ENCODE peak calls at places on chromosomes 5 and 9, in seven cellular contexts. One of them, this sample, is unnamed.

GRCh38 chr9:92140074-92140753 is 25.0 kb upstream of the SPTLC1 start:
- DNase-seq in upper lobe of left lung: peak; percentile 86
- DNase-seq in lower lobe of right lung: peak; percentile 88
- DNase-seq in OCI-LY7: peak; percentile 69
- DNase-seq in sigmoid colon: peak; percentile 91
- DNase-seq in body of pancreas: peak; percentile 73
- DNase-seq in ovary: peak; percentile 84
- DNase-seq in this sample: peak; percentile 87

GRCh38 chr9:136840877-136841645 is 1.2 kb upstream of the AJM1 start:
- DNase-seq in OCI-LY7: no peak
- DNase-seq in sigmoid colon: no peak
- DNase-seq in ovary: no peak
- DNase-seq in lower lobe of right lung: no peak
- DNase-seq in body of pancreas: peak; percentile 82
- DNase-seq in upper lobe of left lung: no peak
- DNase-seq in this sample: no peak

GRCh38 chr9:111481885-111482636 is 2.1 kb downstream of the ECPAS start:
- DNase-seq in ovary: no peak
- DNase-seq in OCI-LY7: peak; percentile 10
- DNase-seq in sigmoid colon: no peak
- DNase-seq in lower lobe of right lung: no peak
- DNase-seq in body of pancreas: no peak
- DNase-seq in upper lobe of left lung: no peak
- DNase-seq in this sample: no peak

GRCh38 chr5:52964138-52964537 is 25.0 kb upstream of the ITGA2 start:
- DNase-seq in lower lobe of right lung: no peak
- DNase-seq in ovary: no peak
- DNase-seq in sigmoid colon: no peak
- DNase-seq in body of pancreas: no peak
- DNase-seq in upper lobe of left lung: no peak
- DNase-seq in OCI-LY7: no peak
- DNase-seq in this sample: no peak

GRCh38 chr5:377326-377981 is 55.9 kb downstream of the AHRR start:
- DNase-seq in sigmoid colon: peak; percentile 56
- DNase-seq in upper lobe of left lung: peak; percentile 7
- DNase-seq in ovary: peak; percentile 8
- DNase-seq in lower lobe of right lung: peak; percentile 28
- DNase-seq in OCI-LY7: no peak
- DNase-seq in body of pancreas: no peak
- DNase-seq in this sample: peak; percentile 64

GRCh38 chr9:7615344-7615743 is 184.2 kb downstream of the DMAC1 start:
- DNase-seq in OCI-LY7: no peak
- DNase-seq in body of pancreas: no peak
- DNase-seq in upper lobe of left lung: no peak
- DNase-seq in sigmoid colon: no peak
- DNase-seq in lower lobe of right lung: no peak
- DNase-seq in ovary: no peak
- DNase-seq in this sample: no peak

GRCh38 chr5:2260211-2260985 is 377.7 kb upstream of the IRX4 start:
- DNase-seq in sigmoid colon: peak; percentile 18
- DNase-seq in body of pancreas: no peak
- DNase-seq in OCI-LY7: no peak
- DNase-seq in lower lobe of right lung: no peak
- DNase-seq in upper lobe of left lung: no peak
- DNase-seq in ovary: no peak
- DNase-seq in this sample: peak; percentile 56

GRCh38 chr5:126965061-126965475 is 65.3 kb downstream of the MARCHF3 start:
- DNase-seq in lower lobe of right lung: no peak
- DNase-seq in ovary: no peak
- DNase-seq in body of pancreas: no peak
- DNase-seq in sigmoid colon: no peak
- DNase-seq in OCI-LY7: no peak
- DNase-seq in upper lobe of left lung: no peak
- DNase-seq in this sample: no peak

GRCh38 chr9:111597852-111598729 is 1.4 kb downstream of the PTGR1 start:
- DNase-seq in OCI-LY7: peak; percentile 66
- DNase-seq in upper lobe of left lung: peak; percentile 58
- DNase-seq in body of pancreas: peak; percentile 77
- DNase-seq in sigmoid colon: peak; percentile 89
- DNase-seq in ovary: peak; percentile 73
- DNase-seq in lower lobe of right lung: peak; percentile 80
- DNase-seq in this sample: no peak

GRCh38 chr9:134566196-134566822 is 75.3 kb upstream of the COL5A1 start:
- DNase-seq in ovary: no peak
- DNase-seq in OCI-LY7: no peak
- DNase-seq in body of pancreas: no peak
- DNase-seq in upper lobe of left lung: peak; percentile 5
- DNase-seq in lower lobe of right lung: no peak
- DNase-seq in sigmoid colon: peak; percentile 37
- DNase-seq in this sample: peak; percentile 48

GRCh38 chr9:73219985-73220626 is 68.4 kb downstream of the ANXA1 start:
- DNase-seq in ovary: no peak
- DNase-seq in OCI-LY7: no peak
- DNase-seq in upper lobe of left lung: peak; percentile 37
- DNase-seq in lower lobe of right lung: no peak
- DNase-seq in sigmoid colon: no peak
- DNase-seq in body of pancreas: no peak
- DNase-seq in this sample: no peak

GRCh38 chr9:18396102-18396728 is 77.7 kb upstream of the ADAMTSL1 start:
- DNase-seq in ovary: no peak
- DNase-seq in upper lobe of left lung: no peak
- DNase-seq in OCI-LY7: peak; percentile 41
- DNase-seq in lower lobe of right lung: no peak
- DNase-seq in sigmoid colon: no peak
- DNase-seq in body of pancreas: no peak
- DNase-seq in this sample: no peak
- TF ChIP-seq CTCF in ovary: no peak
- TF ChIP-seq CTCF in upper lobe of left lung: no peak
- TF ChIP-seq CTCF in OCI-LY7: peak; percentile 67
- TF ChIP-seq CTCF in lower lobe of right lung: no peak
- TF ChIP-seq CTCF in sigmoid colon: no peak
- TF ChIP-seq CTCF in body of pancreas: no peak
- TF ChIP-seq CTCF in this sample: peak; percentile 51

GRCh38 chr9:70392189-70392588 is 22.3 kb downstream of the KLF9 start:
- DNase-seq in lower lobe of right lung: no peak
- DNase-seq in OCI-LY7: peak; percentile 21
- DNase-seq in sigmoid colon: no peak
- DNase-seq in upper lobe of left lung: no peak
- DNase-seq in body of pancreas: no peak
- DNase-seq in ovary: no peak
- DNase-seq in this sample: no peak
- TF ChIP-seq CTCF in lower lobe of right lung: peak; percentile 29
- TF ChIP-seq CTCF in OCI-LY7: peak; percentile 70
- TF ChIP-seq CTCF in sigmoid colon: peak; percentile 22
- TF ChIP-seq CTCF in upper lobe of left lung: peak; percentile 21
- TF ChIP-seq CTCF in body of pancreas: peak; percentile 8
- TF ChIP-seq CTCF in ovary: no peak
- TF ChIP-seq CTCF in this sample: peak; percentile 20

GRCh38 chr5:140382866-140383265 is 18.8 kb upstream of the ANKHD1 start:
- DNase-seq in lower lobe of right lung: no peak
- DNase-seq in body of pancreas: no peak
- DNase-seq in OCI-LY7: no peak
- DNase-seq in upper lobe of left lung: no peak
- DNase-seq in ovary: no peak
- DNase-seq in sigmoid colon: no peak
- DNase-seq in this sample: no peak

GRCh38 chr5:140383300-140383699 is 18.3 kb upstream of the ANKHD1 start:
- DNase-seq in body of pancreas: no peak
- DNase-seq in OCI-LY7: no peak
- DNase-seq in sigmoid colon: no peak
- DNase-seq in ovary: no peak
- DNase-seq in upper lobe of left lung: no peak
- DNase-seq in lower lobe of right lung: no peak
- DNase-seq in this sample: no peak

GRCh38 chr5:140391732-140392131 is 9.9 kb upstream of the ANKHD1 start:
- DNase-seq in ovary: no peak
- DNase-seq in body of pancreas: no peak
- DNase-seq in OCI-LY7: no peak
- DNase-seq in upper lobe of left lung: peak; percentile 61
- DNase-seq in sigmoid colon: no peak
- DNase-seq in lower lobe of right lung: no peak
- DNase-seq in this sample: no peak

GRCh38 chr5:140391312-140391711 is 10.3 kb upstream of the ANKHD1 start:
- DNase-seq in sigmoid colon: no peak
- DNase-seq in body of pancreas: no peak
- DNase-seq in upper lobe of left lung: peak; percentile 40
- DNase-seq in lower lobe of right lung: no peak
- DNase-seq in OCI-LY7: no peak
- DNase-seq in ovary: no peak
- DNase-seq in this sample: no peak

GRCh38 chr5:140388052-140388451 is 13.6 kb upstream of the ANKHD1 start:
- DNase-seq in OCI-LY7: no peak
- DNase-seq in sigmoid colon: no peak
- DNase-seq in lower lobe of right lung: no peak
- DNase-seq in body of pancreas: no peak
- DNase-seq in upper lobe of left lung: no peak
- DNase-seq in ovary: no peak
- DNase-seq in this sample: no peak
- TF ChIP-seq CTCF in OCI-LY7: no peak
- TF ChIP-seq CTCF in sigmoid colon: no peak
- TF ChIP-seq CTCF in lower lobe of right lung: no peak
- TF ChIP-seq CTCF in body of pancreas: no peak
- TF ChIP-seq CTCF in upper lobe of left lung: no peak
- TF ChIP-seq CTCF in ovary: no peak
- TF ChIP-seq CTCF in this sample: no peak

GRCh38 chr5:97297063-97297715 is 114.1 kb upstream of the RIOK2 start:
- DNase-seq in upper lobe of left lung: no peak
- DNase-seq in OCI-LY7: peak; percentile 24
- DNase-seq in ovary: no peak
- DNase-seq in body of pancreas: no peak
- DNase-seq in sigmoid colon: no peak
- DNase-seq in lower lobe of right lung: no peak
- DNase-seq in this sample: no peak
- TF ChIP-seq CTCF in upper lobe of left lung: peak; percentile 42
- TF ChIP-seq CTCF in OCI-LY7: peak; percentile 71
- TF ChIP-seq CTCF in ovary: no peak
- TF ChIP-seq CTCF in body of pancreas: no peak
- TF ChIP-seq CTCF in sigmoid colon: no peak
- TF ChIP-seq CTCF in lower lobe of right lung: no peak
- TF ChIP-seq CTCF in this sample: peak; percentile 77

DNA sequence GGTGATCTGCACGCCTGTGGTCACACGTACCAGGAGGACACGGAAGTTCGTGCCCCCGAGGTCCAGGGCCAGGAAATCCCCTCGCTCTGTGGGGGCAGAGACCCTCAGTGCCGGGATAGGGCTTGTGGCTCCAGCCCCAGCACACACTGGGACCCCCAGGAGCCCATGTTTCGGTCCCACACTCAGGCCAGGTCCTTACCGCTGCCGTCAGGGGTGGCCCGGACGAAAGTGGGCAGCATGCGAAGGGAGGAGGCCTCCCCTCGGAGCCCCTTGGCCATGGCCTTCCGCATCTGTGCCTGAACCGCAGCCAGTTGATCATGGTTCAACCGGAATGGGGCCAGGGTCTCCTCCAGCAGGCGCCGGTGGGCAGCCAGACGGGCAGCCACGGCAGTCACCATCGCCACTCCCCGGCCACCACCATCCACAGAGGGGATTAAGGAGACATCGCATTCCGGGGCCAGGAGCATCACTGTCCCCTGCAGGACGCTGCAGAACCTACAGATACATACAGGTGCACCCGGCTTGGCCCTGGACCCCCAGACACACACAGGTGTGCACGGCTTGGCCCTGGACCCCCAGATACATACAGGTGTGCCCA is 11.8 kb downstream of the HK3 start:
- DNase-seq in ovary: no peak
- DNase-seq in upper lobe of left lung: peak; percentile 17
- DNase-seq in lower lobe of right lung: peak; percentile 38
- DNase-seq in OCI-LY7: no peak
- DNase-seq in body of pancreas: no peak
- DNase-seq in sigmoid colon: peak; percentile 48
- DNase-seq in this sample: peak; percentile 67
- TF ChIP-seq CTCF in ovary: no peak
- TF ChIP-seq CTCF in upper lobe of left lung: no peak
- TF ChIP-seq CTCF in lower lobe of right lung: no peak
- TF ChIP-seq CTCF in OCI-LY7: no peak
- TF ChIP-seq CTCF in body of pancreas: no peak
- TF ChIP-seq CTCF in sigmoid colon: no peak
- TF ChIP-seq CTCF in this sample: no peak

DNA sequence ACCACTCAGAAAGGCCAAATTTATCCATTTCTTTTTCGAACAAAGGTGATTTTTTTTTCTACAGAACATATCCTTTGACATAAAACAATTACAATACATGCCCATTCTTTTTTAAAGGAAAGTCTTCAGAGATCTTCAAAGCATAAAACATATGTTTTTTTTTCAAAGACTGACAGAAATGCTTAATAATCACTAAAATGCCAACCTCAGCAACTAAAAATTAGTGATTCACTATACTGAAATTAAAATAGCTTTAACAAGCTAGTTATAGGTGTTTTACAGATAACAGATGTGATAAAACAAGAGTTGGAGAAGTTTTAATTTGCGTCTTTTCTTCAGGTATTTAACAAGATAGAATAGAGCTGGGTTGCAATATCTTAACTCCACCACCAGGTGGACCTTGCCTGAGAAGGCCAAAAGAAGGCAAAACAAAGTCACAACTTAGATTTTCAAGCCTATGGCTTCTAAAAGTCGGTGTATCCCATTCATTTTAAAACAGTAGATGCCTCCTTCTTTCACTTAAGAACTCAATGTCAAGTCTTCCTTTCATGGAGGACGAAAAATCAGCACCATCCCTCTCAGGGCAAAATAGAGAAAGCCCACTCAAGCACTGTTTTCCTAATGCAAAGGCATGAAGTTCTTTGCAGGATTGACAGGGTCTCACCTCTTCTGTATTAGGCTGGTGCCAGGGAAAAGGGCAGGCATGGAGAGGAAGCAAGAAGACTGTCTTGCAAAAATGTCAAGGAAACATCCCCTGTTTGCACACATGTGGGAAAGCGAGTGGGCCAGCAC is 31.1 kb upstream of the CPLX2 start:
- DNase-seq in upper lobe of left lung: no peak
- DNase-seq in ovary: no peak
- DNase-seq in lower lobe of right lung: no peak
- DNase-seq in OCI-LY7: peak; percentile 24
- DNase-seq in body of pancreas: no peak
- DNase-seq in sigmoid colon: no peak
- DNase-seq in this sample: no peak
- TF ChIP-seq CTCF in upper lobe of left lung: peak; percentile 46
- TF ChIP-seq CTCF in ovary: no peak
- TF ChIP-seq CTCF in lower lobe of right lung: peak; percentile 57
- TF ChIP-seq CTCF in OCI-LY7: peak; percentile 79
- TF ChIP-seq CTCF in body of pancreas: peak; percentile 20
- TF ChIP-seq CTCF in sigmoid colon: peak; percentile 24
- TF ChIP-seq CTCF in this sample: peak; percentile 73

This sample was measured in type B pancreatic cell.